ENCODE peak calls at places on chromosomes 12 and 14, in six cellular contexts. One of them, this sample, is unnamed.

GRCh38 chr12:131830335-131831020 is 2.3 kb downstream of the MMP17 start:
- DNase-seq in HepG2: peak; percentile 43
- DNase-seq in GM12878: no peak
- DNase-seq in K562: peak; percentile 83
- DNase-seq in IMR-90: peak; percentile 77
- DNase-seq in A549: peak; percentile 58
- DNase-seq in this sample: peak; percentile 72

GRCh38 chr14:90656986-90657385 is 159.2 kb downstream of the TTC7B start:
- DNase-seq in HepG2: no peak
- DNase-seq in IMR-90: no peak
- DNase-seq in A549: no peak
- DNase-seq in GM12878: no peak
- DNase-seq in K562: no peak
- DNase-seq in this sample: no peak

GRCh38 chr14:54916061-54916460 is 13.4 kb upstream of the GCH1 start:
- DNase-seq in GM12878: no peak
- DNase-seq in A549: no peak
- DNase-seq in IMR-90: no peak
- DNase-seq in HepG2: no peak
- DNase-seq in K562: no peak
- DNase-seq in this sample: no peak

GRCh38 chr14:98189521-98189920 is 1082.5 kb downstream of the BCL11B start:
- DNase-seq in GM12878: no peak
- DNase-seq in IMR-90: no peak
- DNase-seq in HepG2: no peak
- DNase-seq in K562: no peak
- DNase-seq in A549: no peak
- DNase-seq in this sample: no peak

GRCh38 chr14:70416322-70416716 is 571 bp downstream of the SYNJ2BP start:
- DNase-seq in A549: no peak
- DNase-seq in HepG2: no peak
- DNase-seq in GM12878: no peak
- DNase-seq in IMR-90: peak; percentile 8
- DNase-seq in K562: no peak
- DNase-seq in this sample: peak; percentile 17

GRCh38 chr12:78970041-78970440 is 105.5 kb downstream of the SYT1 start:
- DNase-seq in IMR-90: peak; percentile 20
- DNase-seq in GM12878: no peak
- DNase-seq in A549: no peak
- DNase-seq in HepG2: no peak
- DNase-seq in K562: no peak
- DNase-seq in this sample: no peak

GRCh38 chr14:49919825-49920224 is 26.9 kb downstream of the ARF6 start:
- DNase-seq in K562: no peak
- DNase-seq in HepG2: no peak
- DNase-seq in IMR-90: no peak
- DNase-seq in A549: no peak
- DNase-seq in GM12878: no peak
- DNase-seq in this sample: no peak

GRCh38 chr14:81313775-81314429 is 86.2 kb downstream of the STON2 start:
- DNase-seq in GM12878: no peak
- DNase-seq in A549: no peak
- DNase-seq in IMR-90: no peak
- DNase-seq in HepG2: no peak
- DNase-seq in K562: no peak
- DNase-seq in this sample: no peak

GRCh38 chr12:66235626-66236281 is 46.7 kb downstream of the IRAK3 start:
- DNase-seq in GM12878: no peak
- DNase-seq in K562: no peak
- DNase-seq in IMR-90: peak; percentile 4
- DNase-seq in HepG2: no peak
- DNase-seq in A549: peak; percentile 66
- DNase-seq in this sample: peak; percentile 38

GRCh38 chr12:2297004-2297403 is 244.2 kb downstream of the CACNA1C start:
- DNase-seq in K562: no peak
- DNase-seq in GM12878: no peak
- DNase-seq in HepG2: no peak
- DNase-seq in A549: no peak
- DNase-seq in IMR-90: no peak
- DNase-seq in this sample: no peak

GRCh38 chr14:104863131-104863862 is 1.8 kb upstream of the CEP170B start:
- DNase-seq in IMR-90: no peak
- DNase-seq in GM12878: no peak
- DNase-seq in K562: no peak
- DNase-seq in HepG2: no peak
- DNase-seq in A549: no peak
- DNase-seq in this sample: no peak
- TF ChIP-seq BHLHE40 in IMR-90: no peak
- TF ChIP-seq BHLHE40 in GM12878: no peak
- TF ChIP-seq BHLHE40 in K562: no peak
- TF ChIP-seq BHLHE40 in HepG2: no peak
- TF ChIP-seq BHLHE40 in A549: no peak
- TF ChIP-seq BHLHE40 in this sample: no peak

DNA sequence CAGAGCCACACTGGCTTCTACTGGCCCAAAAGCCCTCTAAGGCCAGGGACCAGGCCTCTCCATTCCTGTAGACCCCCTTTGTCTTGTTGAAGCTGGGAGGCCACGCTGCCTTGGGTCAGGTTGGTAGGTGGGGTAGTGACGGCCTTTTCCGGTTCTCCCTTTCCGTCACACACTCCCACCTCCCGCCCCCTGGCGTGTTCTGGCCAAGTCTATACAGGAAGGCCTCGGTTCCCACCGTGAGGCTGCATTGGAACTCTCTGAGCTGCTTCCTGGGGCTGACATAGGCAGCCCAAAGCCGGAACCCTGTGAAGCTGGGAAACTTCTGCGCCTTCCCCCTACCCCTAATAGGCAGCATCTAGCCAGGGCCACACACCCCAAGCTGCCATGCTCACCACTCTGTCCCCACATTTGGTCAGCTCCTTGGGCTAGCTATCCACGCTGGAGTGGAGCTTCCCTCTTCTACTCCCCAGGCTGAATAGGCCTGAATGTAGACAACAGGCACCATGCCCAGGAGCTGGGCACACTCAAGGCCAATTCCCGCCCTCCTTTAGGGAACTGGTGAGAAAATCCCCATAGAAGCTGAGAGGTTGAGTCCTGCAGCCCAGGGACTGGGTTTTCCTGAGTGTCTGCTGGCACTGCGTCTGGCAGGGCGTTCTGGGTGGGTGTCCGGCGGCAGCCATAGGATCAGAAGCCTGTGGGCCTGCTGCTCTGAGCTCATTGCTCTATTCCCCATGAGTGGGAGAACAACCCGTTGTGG is 35.7 kb downstream of the RIN3 start:
- DNase-seq in A549: no peak
- DNase-seq in HepG2: no peak
- DNase-seq in IMR-90: no peak
- DNase-seq in GM12878: no peak
- DNase-seq in K562: no peak
- DNase-seq in this sample: no peak
- TF ChIP-seq BHLHE40 in A549: no peak
- TF ChIP-seq BHLHE40 in HepG2: no peak
- TF ChIP-seq BHLHE40 in IMR-90: no peak
- TF ChIP-seq BHLHE40 in GM12878: no peak
- TF ChIP-seq BHLHE40 in K562: no peak
- TF ChIP-seq BHLHE40 in this sample: no peak

DNA sequence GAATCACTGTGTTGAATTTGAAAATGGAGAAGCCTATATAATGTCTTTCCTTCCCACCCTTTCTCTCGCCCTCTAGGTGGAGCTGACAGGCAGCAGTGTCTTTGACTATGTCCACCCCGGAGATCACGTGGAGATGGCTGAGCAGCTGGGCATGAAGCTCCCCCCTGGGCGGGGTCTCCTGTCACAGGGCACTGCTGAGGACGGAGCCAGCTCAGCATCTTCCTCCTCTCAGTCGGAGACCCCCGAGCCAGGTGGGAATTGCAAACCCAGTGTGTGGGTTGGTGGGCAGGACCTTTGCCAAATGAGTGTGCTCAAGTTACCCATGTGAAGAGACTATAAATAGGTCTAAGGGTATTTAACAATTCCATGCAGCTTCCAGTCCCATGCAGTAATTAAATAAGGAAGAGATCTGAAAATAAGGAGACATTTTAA is 274.7 kb downstream of the EGLN3 start:
- DNase-seq in IMR-90: no peak
- DNase-seq in GM12878: no peak
- DNase-seq in K562: peak; percentile 14
- DNase-seq in HepG2: peak; percentile 60
- DNase-seq in A549: peak; percentile 24
- DNase-seq in this sample: peak; percentile 81
- TF ChIP-seq BHLHE40 in IMR-90: no peak
- TF ChIP-seq BHLHE40 in GM12878: peak; percentile 30
- TF ChIP-seq BHLHE40 in K562: peak; percentile 50
- TF ChIP-seq BHLHE40 in HepG2: no peak
- TF ChIP-seq BHLHE40 in A549: no peak
- TF ChIP-seq BHLHE40 in this sample: no peak

GRCh38 chr12:50924439-50925341 is 27.7 kb upstream of the HIGD1C start:
- DNase-seq in GM12878: peak; percentile 76
- DNase-seq in K562: peak; percentile 85
- DNase-seq in HepG2: peak; percentile 89
- DNase-seq in IMR-90: peak; percentile 86
- DNase-seq in A549: no peak
- DNase-seq in this sample: peak; percentile 67
- TF ChIP-seq BHLHE40 in GM12878: peak; percentile 66
- TF ChIP-seq BHLHE40 in K562: peak; percentile 19
- TF ChIP-seq BHLHE40 in HepG2: no peak
- TF ChIP-seq BHLHE40 in IMR-90: no peak
- TF ChIP-seq BHLHE40 in A549: no peak
- TF ChIP-seq BHLHE40 in this sample: no peak

GRCh38 chr14:96138241-96138640 is 66.4 kb upstream of the BDKRB2 start:
- DNase-seq in HepG2: no peak
- DNase-seq in IMR-90: peak; percentile 29
- DNase-seq in A549: no peak
- DNase-seq in K562: no peak
- DNase-seq in GM12878: no peak
- DNase-seq in this sample: no peak
- TF ChIP-seq BHLHE40 in HepG2: no peak
- TF ChIP-seq BHLHE40 in IMR-90: no peak
- TF ChIP-seq BHLHE40 in A549: no peak
- TF ChIP-seq BHLHE40 in K562: no peak
- TF ChIP-seq BHLHE40 in GM12878: no peak
- TF ChIP-seq BHLHE40 in this sample: no peak

GRCh38 chr14:24432259-24433131 is 2.7 kb downstream of the KHNYN start:
- DNase-seq in K562: no peak
- DNase-seq in GM12878: no peak
- DNase-seq in A549: no peak
- DNase-seq in IMR-90: peak; percentile 26
- DNase-seq in HepG2: no peak
- DNase-seq in this sample: no peak
- TF ChIP-seq BHLHE40 in K562: no peak
- TF ChIP-seq BHLHE40 in GM12878: no peak
- TF ChIP-seq BHLHE40 in A549: no peak
- TF ChIP-seq BHLHE40 in IMR-90: no peak
- TF ChIP-seq BHLHE40 in HepG2: no peak
- TF ChIP-seq BHLHE40 in this sample: no peak

GRCh38 chr14:68282479-68283377 is 463.1 kb downstream of the RAD51B start:
- DNase-seq in A549: no peak
- DNase-seq in IMR-90: no peak
- DNase-seq in HepG2: peak; percentile 42
- DNase-seq in K562: no peak
- DNase-seq in GM12878: peak; percentile 86
- DNase-seq in this sample: no peak

GRCh38 chr14:68284834-68285233 is 465.3 kb downstream of the RAD51B start:
- DNase-seq in K562: no peak
- DNase-seq in HepG2: no peak
- DNase-seq in IMR-90: no peak
- DNase-seq in GM12878: peak; percentile 90
- DNase-seq in A549: no peak
- DNase-seq in this sample: no peak

GRCh38 chr14:68284333-68284732 is 464.8 kb downstream of the RAD51B start:
- DNase-seq in K562: no peak
- DNase-seq in IMR-90: no peak
- DNase-seq in HepG2: no peak
- DNase-seq in A549: no peak
- DNase-seq in GM12878: no peak
- DNase-seq in this sample: no peak

GRCh38 chr14:68285421-68286179 is 466.0 kb downstream of the RAD51B start:
- DNase-seq in A549: no peak
- DNase-seq in HepG2: no peak
- DNase-seq in IMR-90: no peak
- DNase-seq in K562: no peak
- DNase-seq in GM12878: peak; percentile 91
- DNase-seq in this sample: no peak

DNA sequence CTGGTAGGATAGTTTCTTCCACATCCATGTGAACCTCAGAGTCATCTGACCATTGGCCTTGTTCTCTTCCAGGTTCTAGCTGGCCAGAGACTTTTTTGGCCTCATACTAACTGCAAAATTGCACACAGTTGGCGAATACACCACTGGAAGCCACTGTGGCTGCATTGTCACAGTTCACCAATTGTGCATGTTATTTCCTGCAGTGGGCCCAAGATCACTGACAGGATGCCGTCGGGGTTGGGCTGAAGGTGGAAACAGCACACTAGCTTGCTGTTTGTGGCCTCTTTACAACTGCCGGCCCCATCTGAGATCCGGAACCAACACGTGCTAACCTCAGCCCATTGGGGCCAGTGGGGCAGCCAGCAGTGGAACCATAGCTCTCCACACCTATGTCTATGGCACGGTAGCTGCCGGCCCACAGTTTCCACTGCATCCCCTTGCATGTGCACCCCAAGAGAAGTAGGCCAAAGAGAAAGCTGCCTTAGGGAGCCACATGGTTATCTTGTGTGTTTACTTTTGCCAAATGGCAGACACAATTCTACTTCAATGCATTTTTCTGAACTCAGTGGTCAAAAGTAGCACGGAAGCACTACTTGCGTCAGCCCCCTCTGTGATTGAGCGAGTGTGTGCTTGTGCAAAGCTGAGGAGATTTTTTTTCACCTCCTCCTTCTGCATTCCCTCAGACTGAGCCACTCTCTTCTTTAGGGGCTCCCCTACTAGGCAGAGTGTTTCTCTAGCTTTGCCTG is 464.0 kb downstream of the RAD51B start:
- DNase-seq in K562: no peak
- DNase-seq in HepG2: no peak
- DNase-seq in GM12878: peak; percentile 95
- DNase-seq in A549: no peak
- DNase-seq in IMR-90: no peak
- DNase-seq in this sample: no peak
- TF ChIP-seq BHLHE40 in K562: no peak
- TF ChIP-seq BHLHE40 in HepG2: no peak
- TF ChIP-seq BHLHE40 in GM12878: peak; percentile 97
- TF ChIP-seq BHLHE40 in A549: no peak
- TF ChIP-seq BHLHE40 in IMR-90: no peak
- TF ChIP-seq BHLHE40 in this sample: no peak